ENCODE peak calls at places on chromosomes 3 and 15, in five cellular contexts. R is fibroblast of lung, L is T-helper 9 cell, W is mucosa of descending colon, I is ACHN. O is an unnamed sample.
A peak's percentile ranks its signal among the peaks of the same experiment; 100 is the strongest.

GRCh38 chr3:163573324-163573723 is 1505.0 kb downstream of the SI start:
- DNase-seq in R (no peak), L (no peak), I (no peak), W (no peak), O (no peak)

GRCh38 chr3:51968883-51969674 is 1.8 kb upstream of the PCBP4 start:
- DNase-seq in L (no peak), I (no peak), R (no peak), W (no peak), O (no peak)

GRCh38 chr3:54188176-54188791 is 65.9 kb downstream of the CACNA2D3 start:
- DNase-seq in I (peak; percentile 74), L (peak; percentile 4), W (peak; percentile 82), R (peak; percentile 40), O (peak; percentile 42)

GRCh38 chr3:169449012-169449411 is 214.5 kb downstream of the MECOM start:
- DNase-seq in I (no peak), W (no peak), L (no peak), R (no peak), O (no peak)

GRCh38 chr15:92971081-92971480 is 71.0 kb downstream of the CHD2 start:
- DNase-seq in L (no peak), I (no peak), R (no peak), W (no peak), O (no peak)

GRCh38 chr3:46285931-46286330 is 43.7 kb downstream of the CCR3 start:
- DNase-seq in L (no peak), R (no peak), I (no peak), W (no peak), O (no peak)

GRCh38 chr3:133211449-133211848 is 173.3 kb downstream of the TMEM108 start:
- DNase-seq in L (no peak), W (no peak), R (no peak), I (no peak), O (no peak)

GRCh38 chr3:98824256-98824655 is 61.1 kb downstream of the ST3GAL6 start:
- DNase-seq in R (peak; percentile 62), I (no peak), W (no peak), L (no peak), O (no peak)

GRCh38 chr3:178485756-178486155 is 50.5 kb upstream of the KCNMB2 start:
- DNase-seq in L (no peak), R (peak; percentile 36), W (no peak), I (no peak), O (no peak)

GRCh38 chr3:70606018-70606417 is 293.6 kb upstream of the MDFIC2 start:
- DNase-seq in L (no peak), I (no peak), R (peak; percentile 11), W (no peak), O (no peak)

GRCh38 chr15:98548172-98548971 is 100.0 kb upstream of the IGF1R start:
- DNase-seq in R (peak; percentile 92), I (peak; percentile 54), L (no peak), W (peak; percentile 57), O (peak; percentile 44)

GRCh38 chr3:188283347-188283746 is 129.4 kb downstream of the LPP start:
- DNase-seq in R (peak; percentile 88), W (no peak), L (no peak), I (no peak), O (no peak)

GRCh38 chr3:101848754-101849713 is at the start of gene NFKBIZ:
- DNase-seq in R (peak; percentile 94), L (peak; percentile 90), W (peak; percentile 97), I (peak; percentile 90), O (peak; percentile 96)

GRCh38 chr3:82130056-82130455 is 368.6 kb upstream of the GBE1 start:
- DNase-seq in W (no peak), I (no peak), R (no peak), L (no peak), O (no peak)

GRCh38 chr3:186825294-186825821 is 17.2 kb upstream of the ADIPOQ start:
- DNase-seq in L (no peak), I (no peak), W (no peak), R (peak; percentile 58), O (no peak)